ENCODE peak calls at places on chromosomes 11 and 22, in six cellular contexts. One of them, this sample, is unnamed.

GRCh38 chr22:25365491-25366261 is 146.2 kb downstream of the CRYBB2 start:
- DNase-seq in A549: no peak
- DNase-seq in SK-N-SH: no peak
- DNase-seq in K562: no peak
- DNase-seq in stomach: peak
- DNase-seq in tibial nerve: no peak
- DNase-seq in this sample: no peak

GRCh38 chr11:134476435-134477021 is 64.5 kb upstream of the B3GAT1 start:
- DNase-seq in A549: no peak
- DNase-seq in SK-N-SH: no peak
- DNase-seq in K562: no peak
- DNase-seq in stomach: no peak
- DNase-seq in tibial nerve: no peak
- DNase-seq in this sample: no peak

GRCh38 chr11:30282289-30282631 is 40.6 kb upstream of the ARL14EP start:
- DNase-seq in A549: no peak
- DNase-seq in SK-N-SH: no peak
- DNase-seq in K562: no peak
- DNase-seq in stomach: no peak
- DNase-seq in tibial nerve: no peak
- DNase-seq in this sample: no peak

GRCh38 chr11:89119426-89119825 is 53.6 kb upstream of the GRM5 start:
- DNase-seq in A549: no peak
- DNase-seq in SK-N-SH: no peak
- DNase-seq in K562: no peak
- DNase-seq in stomach: no peak
- DNase-seq in tibial nerve: no peak
- DNase-seq in this sample: no peak

GRCh38 chr11:130435671-130436070 is 7.3 kb upstream of the ADAMTS8 start:
- DNase-seq in A549: no peak
- DNase-seq in SK-N-SH: no peak
- DNase-seq in K562: no peak
- DNase-seq in stomach: no peak
- DNase-seq in tibial nerve: no peak
- DNase-seq in this sample: no peak

GRCh38 chr22:46031066-46031465 is 54.1 kb upstream of the WNT7B start:
- DNase-seq in A549: no peak
- DNase-seq in SK-N-SH: no peak
- DNase-seq in K562: no peak
- DNase-seq in stomach: no peak
- DNase-seq in tibial nerve: no peak
- DNase-seq in this sample: no peak

GRCh38 chr22:43060213-43060612 is 29.0 kb downstream of the TTLL1 start:
- DNase-seq in A549: no peak
- DNase-seq in SK-N-SH: peak
- DNase-seq in K562: peak
- DNase-seq in stomach: peak
- DNase-seq in tibial nerve: no peak
- DNase-seq in this sample: peak

GRCh38 chr11:921921-922678 is 3.6 kb upstream of the AP2A2 start:
- DNase-seq in A549: no peak
- DNase-seq in SK-N-SH: no peak
- DNase-seq in K562: peak
- DNase-seq in stomach: no peak
- DNase-seq in tibial nerve: no peak
- DNase-seq in this sample: no peak

GRCh38 chr11:122803716-122804115 is 34.6 kb upstream of the CRTAM start:
- DNase-seq in A549: no peak
- DNase-seq in SK-N-SH: no peak
- DNase-seq in K562: no peak
- DNase-seq in stomach: no peak
- DNase-seq in tibial nerve: no peak
- DNase-seq in this sample: no peak

GRCh38 chr11:78339483-78339882 is 78.1 kb downstream of the GAB2 start:
- DNase-seq in A549: no peak
- DNase-seq in SK-N-SH: no peak
- DNase-seq in K562: peak
- DNase-seq in stomach: no peak
- DNase-seq in tibial nerve: no peak
- DNase-seq in this sample: no peak

GRCh38 chr11:65793144-65793581 is 6.3 kb downstream of the OVOL1 start:
- DNase-seq in A549: no peak
- DNase-seq in SK-N-SH: peak
- DNase-seq in K562: no peak
- DNase-seq in stomach: peak
- DNase-seq in tibial nerve: no peak
- DNase-seq in this sample: no peak

GRCh38 chr11:96328395-96329010 is 14.5 kb downstream of the MAML2 start:
- DNase-seq in A549: no peak
- DNase-seq in SK-N-SH: no peak
- DNase-seq in K562: peak
- DNase-seq in stomach: no peak
- DNase-seq in tibial nerve: no peak
- DNase-seq in this sample: no peak

GRCh38 chr11:69501121-69501489 is 19.6 kb downstream of the LINC01488 start:
- DNase-seq in A549: no peak
- DNase-seq in SK-N-SH: no peak
- DNase-seq in K562: no peak
- DNase-seq in stomach: no peak
- DNase-seq in tibial nerve: no peak
- DNase-seq in this sample: no peak

GRCh38 chr11:69499946-69500284 is 18.5 kb downstream of the LINC01488 start:
- DNase-seq in A549: no peak
- DNase-seq in SK-N-SH: peak
- DNase-seq in K562: no peak
- DNase-seq in stomach: no peak
- DNase-seq in tibial nerve: no peak
- DNase-seq in this sample: no peak

GRCh38 chr11:69500285-69501120 is 19.0 kb downstream of the LINC01488 start:
- DNase-seq in A549: no peak
- DNase-seq in SK-N-SH: peak
- DNase-seq in K562: no peak
- DNase-seq in stomach: no peak
- DNase-seq in tibial nerve: no peak
- DNase-seq in this sample: peak

GRCh38 chr11:69498614-69499175 is 17.2 kb downstream of the LINC01488 start:
- DNase-seq in A549: no peak
- DNase-seq in SK-N-SH: no peak
- DNase-seq in K562: no peak
- DNase-seq in stomach: no peak
- DNase-seq in tibial nerve: no peak
- DNase-seq in this sample: no peak

GRCh38 chr11:69499216-69499945 is 17.9 kb downstream of the LINC01488 start:
- DNase-seq in A549: no peak
- DNase-seq in SK-N-SH: peak
- DNase-seq in K562: no peak
- DNase-seq in stomach: no peak
- DNase-seq in tibial nerve: no peak
- DNase-seq in this sample: no peak
- TF ChIP-seq EP300 in A549: no peak
- TF ChIP-seq EP300 in SK-N-SH: no peak
- TF ChIP-seq EP300 in K562: no peak
- TF ChIP-seq EP300 in stomach: no peak
- TF ChIP-seq EP300 in tibial nerve: no peak
- TF ChIP-seq EP300 in this sample: no peak

GRCh38 chr11:86061483-86061882 is 7.4 kb downstream of the PICALM start:
- DNase-seq in A549: no peak
- DNase-seq in SK-N-SH: no peak
- DNase-seq in K562: no peak
- DNase-seq in stomach: no peak
- DNase-seq in tibial nerve: no peak
- DNase-seq in this sample: no peak
- H3K4me3 ChIP-seq in A549: no peak
- H3K4me3 ChIP-seq in SK-N-SH: no peak
- H3K4me3 ChIP-seq in K562: peak
- H3K4me3 ChIP-seq in stomach: no peak
- H3K4me3 ChIP-seq in tibial nerve: no peak
- H3K4me3 ChIP-seq in this sample: no peak

GRCh38 chr22:36979511-36979910 is 39.7 kb downstream of the TST start:
- DNase-seq in A549: no peak
- DNase-seq in SK-N-SH: no peak
- DNase-seq in K562: no peak
- DNase-seq in stomach: no peak
- DNase-seq in tibial nerve: no peak
- DNase-seq in this sample: no peak
- TF ChIP-seq CTCF in A549: no peak
- TF ChIP-seq CTCF in SK-N-SH: no peak
- TF ChIP-seq CTCF in K562: no peak
- TF ChIP-seq CTCF in stomach: no peak
- TF ChIP-seq CTCF in tibial nerve: no peak
- TF ChIP-seq CTCF in this sample: no peak

GRCh38 chr11:116808262-116809175 is 14.6 kb downstream of the APOA4 start:
- DNase-seq in A549: no peak
- DNase-seq in SK-N-SH: no peak
- DNase-seq in K562: no peak
- DNase-seq in stomach: peak
- DNase-seq in tibial nerve: no peak
- DNase-seq in this sample: no peak
- TF ChIP-seq EP300 in A549: no peak
- TF ChIP-seq EP300 in SK-N-SH: no peak
- TF ChIP-seq EP300 in K562: no peak
- TF ChIP-seq EP300 in stomach: no peak
- TF ChIP-seq EP300 in tibial nerve: no peak
- TF ChIP-seq EP300 in this sample: no peak

This sample was measured in ovary.